ENCODE peak calls at places on chromosome 12, in five cellular contexts. One of them, this sample, is unnamed.

GRCh38 chr12:118979763-118980406 is 1.5 kb upstream of the SRRM4 start:
- DNase-seq in heart right ventricle: peak
- DNase-seq in fibroblast of lung: peak
- DNase-seq in HL-60: peak
- DNase-seq in nephron progenitor cell: peak
- DNase-seq in this sample: peak

GRCh38 chr12:3342051-3342450 is 149.0 kb upstream of the PRMT8 start:
- DNase-seq in heart right ventricle: peak
- DNase-seq in nephron progenitor cell: peak
- DNase-seq in HL-60: peak
- DNase-seq in fibroblast of lung: peak
- DNase-seq in this sample: peak

GRCh38 chr12:34400423-34400881 is 378.2 kb downstream of the ALG10 start:
- DNase-seq in fibroblast of lung: no peak
- DNase-seq in nephron progenitor cell: no peak
- DNase-seq in HL-60: no peak
- DNase-seq in heart right ventricle: no peak
- DNase-seq in this sample: no peak

GRCh38 chr12:109553929-109554500 is 19.3 kb downstream of the MMAB start:
- DNase-seq in HL-60: no peak
- DNase-seq in heart right ventricle: no peak
- DNase-seq in nephron progenitor cell: no peak
- DNase-seq in fibroblast of lung: no peak
- DNase-seq in this sample: no peak

GRCh38 chr12:48053122-48053521 is 48.8 kb upstream of the COL2A1 start:
- DNase-seq in HL-60: no peak
- DNase-seq in fibroblast of lung: no peak
- DNase-seq in nephron progenitor cell: no peak
- DNase-seq in heart right ventricle: no peak
- DNase-seq in this sample: no peak

GRCh38 chr12:2607881-2608607 is 186.7 kb upstream of the FKBP4 start:
- DNase-seq in nephron progenitor cell: no peak
- DNase-seq in HL-60: no peak
- DNase-seq in fibroblast of lung: no peak
- DNase-seq in heart right ventricle: no peak
- DNase-seq in this sample: no peak

GRCh38 chr12:100827901-100828520 is 33.4 kb downstream of the ANO4 start:
- DNase-seq in HL-60: peak
- DNase-seq in heart right ventricle: no peak
- DNase-seq in fibroblast of lung: peak
- DNase-seq in nephron progenitor cell: peak
- DNase-seq in this sample: peak

GRCh38 chr12:57191410-57191809 is 25.2 kb upstream of the NXPH4 start:
- DNase-seq in nephron progenitor cell: no peak
- DNase-seq in fibroblast of lung: no peak
- DNase-seq in heart right ventricle: no peak
- DNase-seq in HL-60: no peak
- DNase-seq in this sample: no peak

GRCh38 chr12:21939435-21939834 is 1.8 kb downstream of the ABCC9 start:
- DNase-seq in HL-60: no peak
- DNase-seq in nephron progenitor cell: no peak
- DNase-seq in heart right ventricle: peak
- DNase-seq in fibroblast of lung: no peak
- DNase-seq in this sample: no peak

GRCh38 chr12:89801284-89801683 is 92.6 kb upstream of the ATP2B1 start:
- DNase-seq in nephron progenitor cell: no peak
- DNase-seq in HL-60: no peak
- DNase-seq in fibroblast of lung: no peak
- DNase-seq in heart right ventricle: no peak
- DNase-seq in this sample: no peak

GRCh38 chr12:1644523-1645438 is 15.8 kb downstream of the WNT5B start:
- DNase-seq in fibroblast of lung: peak
- DNase-seq in HL-60: no peak
- DNase-seq in nephron progenitor cell: no peak
- DNase-seq in heart right ventricle: peak
- DNase-seq in this sample: peak

GRCh38 chr12:120199025-120199424 is 1.9 kb downstream of the RPLP0 start:
- DNase-seq in nephron progenitor cell: no peak
- DNase-seq in fibroblast of lung: no peak
- DNase-seq in HL-60: no peak
- DNase-seq in heart right ventricle: no peak
- DNase-seq in this sample: no peak

GRCh38 chr12:107329569-107330324 is 236.4 kb upstream of the CRY1 start:
- DNase-seq in HL-60: peak
- DNase-seq in nephron progenitor cell: no peak
- DNase-seq in fibroblast of lung: peak
- DNase-seq in heart right ventricle: no peak
- DNase-seq in this sample: peak

GRCh38 chr12:4197922-4198763 is 75.4 kb upstream of the CCND2 start:
- DNase-seq in HL-60: no peak
- DNase-seq in fibroblast of lung: no peak
- DNase-seq in heart right ventricle: no peak
- DNase-seq in nephron progenitor cell: peak
- DNase-seq in this sample: no peak

GRCh38 chr12:109888179-109889020 is 8.1 kb upstream of the GLTP start:
- DNase-seq in fibroblast of lung: peak
- DNase-seq in heart right ventricle: no peak
- DNase-seq in nephron progenitor cell: no peak
- DNase-seq in HL-60: peak
- DNase-seq in this sample: peak

GRCh38 chr12:132384916-132385315 is 55.5 kb upstream of the GALNT9 start:
- DNase-seq in nephron progenitor cell: no peak
- DNase-seq in fibroblast of lung: no peak
- DNase-seq in heart right ventricle: no peak
- DNase-seq in HL-60: no peak
- DNase-seq in this sample: no peak

DNA sequence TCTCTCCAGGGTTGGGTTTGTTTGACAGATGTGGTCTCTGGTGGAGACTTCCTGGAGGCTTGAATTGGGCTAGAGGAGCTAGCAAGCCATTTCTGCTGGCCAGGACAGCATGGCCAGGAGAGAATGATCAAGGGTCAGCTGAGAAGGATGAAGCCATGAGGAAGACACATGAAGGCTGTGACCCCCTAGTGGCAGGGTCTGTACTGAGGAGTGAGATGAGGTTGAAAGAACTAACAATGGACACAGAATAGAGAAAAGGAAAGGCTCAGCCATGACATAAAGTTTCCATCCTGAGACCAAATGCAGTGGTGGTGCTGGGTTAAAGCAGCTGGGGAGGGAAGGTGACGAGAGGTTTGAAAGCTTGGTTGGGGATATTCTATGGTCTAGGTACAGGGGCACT is 89.9 kb downstream of the NT5DC3 start:
- DNase-seq in fibroblast of lung: no peak
- DNase-seq in HL-60: no peak
- DNase-seq in nephron progenitor cell: no peak
- DNase-seq in heart right ventricle: no peak
- DNase-seq in this sample: no peak
- TF ChIP-seq CTCF in fibroblast of lung: no peak
- TF ChIP-seq CTCF in HL-60: no peak
- TF ChIP-seq CTCF in nephron progenitor cell: no peak
- TF ChIP-seq CTCF in heart right ventricle: no peak
- TF ChIP-seq CTCF in this sample: no peak

GRCh38 chr12:53224268-53224896 is 7.6 kb downstream of the RARG start:
- DNase-seq in fibroblast of lung: no peak
- DNase-seq in heart right ventricle: no peak
- DNase-seq in nephron progenitor cell: no peak
- DNase-seq in HL-60: no peak
- DNase-seq in this sample: no peak

GRCh38 chr12:53224897-53225634 is 6.9 kb downstream of the RARG start:
- DNase-seq in fibroblast of lung: peak
- DNase-seq in nephron progenitor cell: no peak
- DNase-seq in heart right ventricle: no peak
- DNase-seq in HL-60: no peak
- DNase-seq in this sample: no peak

GRCh38 chr12:53227341-53227740 is 4.7 kb downstream of the RARG start:
- DNase-seq in HL-60: no peak
- DNase-seq in fibroblast of lung: no peak
- DNase-seq in nephron progenitor cell: no peak
- DNase-seq in heart right ventricle: no peak
- DNase-seq in this sample: no peak

GRCh38 chr12:53223391-53224267 is 8.4 kb downstream of the RARG start:
- DNase-seq in nephron progenitor cell: no peak
- DNase-seq in HL-60: peak
- DNase-seq in fibroblast of lung: peak
- DNase-seq in heart right ventricle: no peak
- DNase-seq in this sample: peak

DNA sequence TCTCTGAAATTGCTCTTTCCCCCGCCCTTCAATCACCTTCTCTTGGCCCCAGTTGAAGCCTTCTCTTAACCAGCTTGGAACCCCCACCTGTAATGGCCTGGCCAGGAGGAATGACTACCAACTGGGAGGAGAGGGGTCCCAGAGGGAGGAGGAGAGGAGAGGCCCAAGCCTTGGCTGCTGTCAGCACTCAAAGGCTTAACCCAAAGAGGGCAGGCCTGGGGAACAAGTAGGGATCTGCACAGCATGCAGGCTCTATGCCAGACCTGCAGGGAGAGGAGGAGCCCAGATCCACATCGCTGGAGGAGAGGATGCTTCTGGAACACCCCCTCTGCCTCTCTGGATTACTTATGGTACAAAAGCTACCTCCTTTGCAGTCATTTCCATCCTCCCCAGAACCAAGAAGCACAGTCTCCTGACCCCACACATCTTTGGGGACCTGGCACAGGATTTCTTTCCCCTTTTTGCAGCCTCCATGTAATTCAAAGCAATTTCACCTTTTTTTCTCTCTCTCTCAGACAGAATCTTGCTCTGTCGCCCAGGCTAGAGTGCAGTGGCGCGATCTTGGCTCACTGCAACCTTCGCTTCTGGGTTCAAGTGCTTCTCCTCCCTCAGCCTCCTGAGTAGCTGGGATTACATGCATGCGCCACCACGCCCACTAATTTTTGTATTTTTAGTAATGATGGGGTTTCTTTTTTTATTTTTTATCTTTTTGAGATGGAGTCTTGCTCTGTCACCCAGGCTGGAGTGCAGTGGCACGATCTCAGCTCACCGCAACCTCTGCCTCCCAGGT is 6.2 kb downstream of the RARG start:
- DNase-seq in heart right ventricle: no peak
- DNase-seq in HL-60: no peak
- DNase-seq in fibroblast of lung: no peak
- DNase-seq in nephron progenitor cell: no peak
- DNase-seq in this sample: no peak
- TF ChIP-seq CTCF in heart right ventricle: no peak
- TF ChIP-seq CTCF in HL-60: no peak
- TF ChIP-seq CTCF in fibroblast of lung: no peak
- TF ChIP-seq CTCF in nephron progenitor cell: no peak
- TF ChIP-seq CTCF in this sample: no peak

DNA sequence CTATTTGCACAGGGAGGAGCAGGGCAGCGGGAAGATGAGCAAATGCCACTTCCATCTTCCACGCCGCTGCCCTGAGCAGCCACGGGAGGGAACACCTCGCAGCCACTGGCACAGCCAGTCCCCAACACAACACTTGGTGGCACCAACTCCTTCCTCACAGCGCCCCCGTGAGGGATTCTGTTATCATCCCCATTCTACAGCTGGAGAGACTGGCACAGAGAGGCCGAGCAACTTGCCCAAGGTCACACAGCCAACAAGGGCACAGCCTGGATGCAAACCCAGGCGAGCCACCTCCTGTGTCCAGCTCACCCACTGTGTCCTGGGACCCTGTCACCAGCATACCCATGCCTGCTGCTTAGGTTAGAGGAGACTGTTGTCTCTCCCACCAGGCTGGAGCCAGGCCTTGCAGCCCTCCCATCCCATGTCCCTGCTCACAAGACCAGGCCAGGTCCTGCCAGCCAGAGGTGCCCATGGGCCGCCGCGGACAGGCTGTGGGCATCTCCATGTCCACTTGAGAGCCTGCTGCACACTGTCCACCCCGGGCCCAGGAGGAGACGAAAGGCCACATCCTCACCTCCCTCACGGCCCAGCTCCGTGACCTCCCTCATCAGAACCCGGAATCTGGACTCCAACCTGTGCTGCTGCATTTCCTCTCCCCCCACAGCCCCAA is 57.0 kb downstream of the NCOR2 start:
- DNase-seq in HL-60: peak
- DNase-seq in fibroblast of lung: no peak
- DNase-seq in nephron progenitor cell: no peak
- DNase-seq in heart right ventricle: no peak
- DNase-seq in this sample: no peak
- TF ChIP-seq CTCF in HL-60: no peak
- TF ChIP-seq CTCF in fibroblast of lung: no peak
- TF ChIP-seq CTCF in nephron progenitor cell: no peak
- TF ChIP-seq CTCF in heart right ventricle: no peak
- TF ChIP-seq CTCF in this sample: no peak

GRCh38 chr12:6653342-6653741 is 6.1 kb upstream of the ACRBP start:
- DNase-seq in nephron progenitor cell: no peak
- DNase-seq in HL-60: no peak
- DNase-seq in fibroblast of lung: no peak
- DNase-seq in heart right ventricle: no peak
- DNase-seq in this sample: no peak
- TF ChIP-seq CTCF in nephron progenitor cell: no peak
- TF ChIP-seq CTCF in HL-60: no peak
- TF ChIP-seq CTCF in fibroblast of lung: no peak
- TF ChIP-seq CTCF in heart right ventricle: no peak
- TF ChIP-seq CTCF in this sample: no peak

This sample was measured in astrocyte of the spinal cord.